ENCODE peak calls at places on chromosomes 4 and X, in nine cellular contexts. F is CD4-positive, CD25-positive, alpha-beta regulatory T cell; E is adrenal gland; L is heart left ventricle; O is SK-N-SH; D is hepatocyte; U is cardiac muscle cell; V is heart right ventricle; Z is aorta. A is an unnamed sample.

GRCh38 chr4:173752610-173753009 is 222.6 kb upstream of the HAND2 start:
- DNase-seq in O (no peak), F (no peak), E (peak; percentile 3), Z (no peak), V (no peak), D (no peak), U (peak; percentile 10), L (no peak), A (no peak)

GRCh38 chr4:73872331-73873108 is 3.3 kb downstream of the CXCL1 start:
- DNase-seq in F (no peak), Z (no peak), L (no peak), V (no peak), E (peak; percentile 14), U (no peak), D (no peak), O (no peak), A (no peak)

GRCh38 chrX:139825618-139826017 is 107.2 kb downstream of the ATP11C start:
- DNase-seq in E (no peak), V (no peak), F (no peak), O (no peak), D (no peak), U (no peak), L (no peak), Z (no peak), A (no peak)

GRCh38 chr4:32128549-32128948 is 1408.4 kb downstream of the PCDH7 start:
- DNase-seq in U (no peak), V (no peak), L (no peak), Z (no peak), O (no peak), E (no peak), F (no peak), D (no peak), A (no peak)

GRCh38 chrX:30864383-30864785 is 24.7 kb downstream of the TAB3 start:
- DNase-seq in D (no peak), E (peak; percentile 10), L (no peak), U (no peak), Z (no peak), O (no peak), F (no peak), V (no peak), A (no peak)

GRCh38 chr4:158535130-158535614 is 13.5 kb downstream of the RXFP1 start:
- DNase-seq in L (no peak), V (no peak), O (no peak), D (peak; percentile 7), Z (no peak), U (no peak), E (peak; percentile 32), F (no peak), A (no peak)

GRCh38 chr4:85209161-85209560 is 242.7 kb upstream of the WDFY3 start:
- DNase-seq in O (no peak), L (no peak), Z (no peak), E (no peak), F (no peak), V (no peak), D (no peak), U (no peak), A (no peak)

GRCh38 chr4:17721496-17722360 is 59.7 kb downstream of the FAM184B start:
- DNase-seq in Z (no peak), V (no peak), O (no peak), F (no peak), U (no peak), L (no peak), D (no peak), E (no peak), A (no peak)

GRCh38 chr4:155532373-155532772 is 134.3 kb upstream of the GUCY1A1 start:
- DNase-seq in O (no peak), F (no peak), E (no peak), Z (no peak), L (no peak), U (no peak), D (no peak), V (no peak), A (no peak)

GRCh38 chr4:54998991-54999390 is 126.4 kb downstream of the KDR start:
- DNase-seq in U (peak; percentile 8), D (peak; percentile 40), F (no peak), E (no peak), O (no peak), V (no peak), L (no peak), Z (no peak), A (no peak)

GRCh38 chr4:154001187-154001586 is 212.3 kb upstream of the SFRP2 start:
- DNase-seq in L (no peak), F (no peak), O (no peak), Z (no peak), D (no peak), V (no peak), E (no peak), U (no peak), A (no peak)

GRCh38 chr4:52143815-52144214 is 92.7 kb downstream of the SPATA18 start:
- DNase-seq in E (no peak), U (no peak), V (no peak), F (no peak), O (no peak), D (no peak), Z (no peak), L (no peak), A (no peak)

GRCh38 chrX:27254663-27255062 is 208.5 kb downstream of the PPP4R3C start:
- DNase-seq in U (no peak), Z (no peak), V (no peak), L (no peak), D (no peak), F (no peak), O (no peak), E (no peak), A (no peak)

GRCh38 chrX:69079278-69079677 is 86.0 kb downstream of the PJA1 start:
- DNase-seq in F (no peak), V (no peak), E (no peak), O (no peak), U (no peak), D (no peak), Z (no peak), L (no peak), A (no peak)

GRCh38 chrX:80206647-80207046 is 192.1 kb downstream of the TBX22 start:
- DNase-seq in L (no peak), Z (no peak), F (no peak), O (no peak), U (no peak), D (no peak), V (no peak), E (no peak), A (no peak)

GRCh38 chr4:165207431-165208321 is at the start of gene KLHL2:
- DNase-seq in Z (peak; percentile 93), F (peak; percentile 70), V (peak; percentile 85), D (peak; percentile 91), U (peak; percentile 89), O (peak; percentile 95), L (peak; percentile 86), E (peak; percentile 88), A (peak; percentile 71)

GRCh38 chr4:101081166-101081565 is 266.2 kb downstream of the PPP3CA start:
- DNase-seq in V (no peak), L (no peak), U (no peak), O (no peak), F (no peak), Z (no peak), D (no peak), E (no peak), A (no peak)

GRCh38 chr4:101078950-101079349 is 268.4 kb downstream of the PPP3CA start:
- DNase-seq in F (no peak), V (no peak), L (no peak), D (no peak), O (no peak), E (no peak), U (no peak), Z (no peak), A (no peak)

GRCh38 chr4:101076032-101076431 is 271.3 kb downstream of the PPP3CA start:
- DNase-seq in F (no peak), D (no peak), E (no peak), L (no peak), O (no peak), V (no peak), Z (no peak), U (no peak), A (no peak)

GRCh38 chr4:101086801-101087586 is 260.3 kb downstream of the PPP3CA start:
- DNase-seq in V (no peak), E (no peak), D (no peak), Z (no peak), U (peak; percentile 2), O (no peak), F (no peak), L (no peak), A (no peak)

GRCh38 chr4:101081695-101082369 is 265.5 kb downstream of the PPP3CA start:
- DNase-seq in E (no peak), F (no peak), V (no peak), O (no peak), U (no peak), L (no peak), Z (no peak), D (no peak), A (no peak)
- H3K27ac ChIP-seq in E (no peak overlapping the region), F (no peak overlapping the region), V (no peak overlapping the region), O (no peak overlapping the region), U (no peak overlapping the region), L (no peak overlapping the region), Z (no peak overlapping the region), D (no peak overlapping the region), A (no peak overlapping the region)

GRCh38 chr4:169660929-169661328 is 40.6 kb downstream of the CLCN3 start:
- DNase-seq in U (no peak), Z (no peak), E (no peak), F (no peak), L (no peak), O (no peak), D (no peak), V (no peak), A (no peak)
- H3K4me3 ChIP-seq in U (peak overlapping the region; percentile 47), Z (no peak overlapping the region), E (no peak overlapping the region), F (no peak overlapping the region), L (peak overlapping the region; percentile 56), O (peak overlapping the region; percentile 66), D (peak overlapping the region; percentile 38), V (peak overlapping the region; percentile 37), A (no peak overlapping the region)

DNA sequence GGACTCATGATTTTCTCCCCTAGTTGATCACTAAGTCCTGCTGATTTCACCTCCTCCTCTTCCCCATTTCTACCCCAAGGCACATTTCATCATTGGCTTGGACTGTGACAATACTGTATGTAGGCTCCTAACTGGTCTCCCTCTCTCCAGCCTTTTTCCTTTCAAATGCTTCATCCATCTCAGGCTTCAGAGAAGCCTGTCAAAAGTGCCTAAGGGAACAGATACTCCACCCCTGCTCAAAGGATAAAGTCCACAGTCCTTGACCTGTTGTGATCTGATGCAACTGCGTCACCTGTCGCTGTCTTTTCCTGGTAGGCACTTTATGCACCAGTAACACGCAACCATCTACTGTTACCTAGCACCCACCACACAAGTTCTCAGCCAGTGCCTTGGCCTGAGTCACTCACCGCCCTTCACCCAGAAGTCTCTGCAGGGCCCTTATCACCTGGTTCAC is 12.8 kb downstream of the SCARB2 start:
- DNase-seq in D (peak; percentile 77), U (no peak), E (no peak), L (no peak), O (no peak), V (no peak), Z (no peak), F (no peak), A (no peak)
- H3K4me1 ChIP-seq in D (peaks cover 62% of the 10 kb centered on the region), U (peaks cover 37% of the 10 kb centered on the region), E (peaks cover 21% of the 10 kb centered on the region), L (peaks cover 97% of the 10 kb centered on the region), O (peaks cover 53% of the 10 kb centered on the region), V (peaks cover 87% of the 10 kb centered on the region), Z (peaks cover 9% of the 10 kb centered on the region), F (peaks cover 19% of the 10 kb centered on the region), A (peaks cover 28% of the 10 kb centered on the region)

DNA sequence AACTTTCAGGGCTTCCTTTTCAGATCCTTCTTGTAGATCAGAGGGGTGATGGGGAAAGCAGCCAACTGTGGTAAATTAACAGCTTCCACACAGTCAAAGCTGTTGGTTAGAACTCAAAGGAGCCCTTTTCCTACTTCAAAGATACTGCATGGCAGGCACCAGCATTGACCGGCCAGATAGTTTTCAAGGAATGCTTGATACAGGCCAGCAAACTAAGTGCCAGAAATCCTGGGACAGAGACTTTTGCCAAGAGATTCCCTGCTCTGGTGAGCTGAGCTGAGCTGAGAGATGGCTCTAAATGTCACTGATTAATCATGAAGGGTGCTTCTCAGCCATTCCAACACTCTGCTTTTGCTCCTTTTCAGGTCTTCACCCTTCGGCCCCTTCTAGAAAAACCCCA is 131.5 kb upstream of the MED14 start:
- DNase-seq in D (no peak), Z (no peak), F (no peak), L (peak; percentile 33), E (peak; percentile 50), V (no peak), U (no peak), O (no peak), A (no peak)
- H3K27ac ChIP-seq in D (peak overlapping the region; percentile 24), Z (no peak overlapping the region), F (no peak overlapping the region), L (peak overlapping the region; percentile 58), E (no peak overlapping the region), V (peak overlapping the region; percentile 46), U (peak overlapping the region; percentile 73), O (peak overlapping the region; percentile 65), A (no peak overlapping the region)